ENCODE peak calls at places on chromosomes 6 and 20, in nine cellular contexts. T is GM13977; P is ACHN; Q is nephron progenitor cell; F is activated T-helper 9 cell treated with anti-CD3 and anti-CD28 coated beads, Interleukin-2, amount 50 U/mL, for 16 hours; S is activated CD8-positive, alpha-beta memory T cell treated with anti-CD3 and anti-CD28 coated beads for 24 hours; B is Karpas-422; U is GM18507; G is endothelial cell. Y is an unnamed sample.

GRCh38 chr20:61841551-61841950 is 224.1 kb downstream of the TAF4 start:
- DNase-seq in T (no peak), P (no peak), Q (no peak), F (no peak), S (no peak), B (no peak), U (no peak), G (no peak), Y (no peak)

GRCh38 chr20:17536944-17537444 is 5.8 kb upstream of the BFSP1 start:
- DNase-seq in T (peak; percentile 67), P (peak; percentile 74), Q (peak; percentile 62), F (peak; percentile 41), S (peak; percentile 78), B (peak; percentile 89), U (peak; percentile 48), G (peak; percentile 71), Y (peak; percentile 51)

GRCh38 chr6:141932685-141933084 is 200.0 kb upstream of the GJE1 start:
- DNase-seq in T (no peak), P (no peak), Q (no peak), F (no peak), S (no peak), B (no peak), U (no peak), G (no peak), Y (no peak)

GRCh38 chr6:156279306-156279969 is 497.7 kb upstream of the ARID1B start:
- DNase-seq in T (peak; percentile 11), P (no peak), Q (no peak), F (no peak), S (no peak), B (no peak), U (no peak), G (no peak), Y (no peak)

GRCh38 chr6:81741689-81742088 is 10.8 kb downstream of the TENT5A start:
- DNase-seq in T (no peak), P (no peak), Q (no peak), F (no peak), S (no peak), B (no peak), U (no peak), G (no peak), Y (no peak)

GRCh38 chr20:63151554-63152321 is 64.2 kb downstream of the YTHDF1 start:
- DNase-seq in T (no peak), P (no peak), Q (no peak), F (no peak), S (no peak), B (no peak), U (no peak), G (no peak), Y (no peak)

GRCh38 chr20:41308290-41308691 is 9.2 kb downstream of the ZHX3 start:
- DNase-seq in T (no peak), P (peak; percentile 55), Q (no peak), F (no peak), S (no peak), B (no peak), U (no peak), G (no peak), Y (no peak)

GRCh38 chr20:20130399-20130798 is 78.1 kb downstream of the CFAP61 start:
- DNase-seq in T (no peak), P (peak; percentile 18), Q (no peak), F (no peak), S (no peak), B (peak; percentile 64), U (no peak), G (no peak), Y (no peak)

GRCh38 chr20:11807070-11807741 is 110.5 kb upstream of the BTBD3 start:
- DNase-seq in T (no peak), P (peak; percentile 67), Q (no peak), F (no peak), S (no peak), B (no peak), U (no peak), G (no peak), Y (no peak)

GRCh38 chr6:135087803-135088202 is 33.2 kb upstream of the HBS1L start:
- DNase-seq in T (no peak), P (no peak), Q (no peak), F (no peak), S (no peak), B (no peak), U (no peak), G (no peak), Y (no peak)

GRCh38 chr20:50320910-50321796 is 130.5 kb downstream of the CEBPB start:
- DNase-seq in T (no peak), P (peak; percentile 87), Q (peak; percentile 82), F (no peak), S (no peak), B (no peak), U (no peak), G (peak; percentile 39), Y (peak; percentile 98)

GRCh38 chr20:2462484-2462883 is 8.1 kb downstream of the SNRPB start:
- DNase-seq in T (no peak), P (no peak), Q (no peak), F (no peak), S (no peak), B (no peak), U (no peak), G (no peak), Y (no peak)

GRCh38 chr20:6588296-6588695 is 179.2 kb upstream of the BMP2 start:
- DNase-seq in T (no peak), P (no peak), Q (no peak), F (no peak), S (no peak), B (no peak), U (no peak), G (no peak), Y (no peak)

GRCh38 chr6:16684896-16685554 is 76.2 kb downstream of the ATXN1 start:
- DNase-seq in T (peak; percentile 27), P (peak; percentile 83), Q (no peak), F (peak; percentile 81), S (peak; percentile 89), B (no peak), U (no peak), G (no peak), Y (peak; percentile 7)

GRCh38 chr20:31751126-31751525 is 12.0 kb downstream of the TPX2 start:
- DNase-seq in T (no peak), P (no peak), Q (no peak), F (no peak), S (no peak), B (no peak), U (no peak), G (no peak), Y (no peak)

GRCh38 chr20:45611054-45611453 is 18.5 kb upstream of the WFDC10A start:
- DNase-seq in T (no peak), P (no peak), Q (peak; percentile 5), F (peak; percentile 1), S (no peak), B (no peak), U (no peak), G (no peak), Y (no peak)

GRCh38 chr20:1623501-1624250 is 3.9 kb upstream of the SIRPB1 start:
- DNase-seq in T (no peak), P (no peak), Q (no peak), F (no peak), S (no peak), B (no peak), U (no peak), G (no peak), Y (no peak)

GRCh38 chr20:58042626-58043025 is 185.8 kb downstream of the ANKRD60 start:
- DNase-seq in T (no peak), P (no peak), Q (no peak), F (no peak), S (no peak), B (no peak), U (no peak), G (no peak), Y (no peak)

Y was measured in Calu3.